ENCODE peak calls at places on chromosomes 12 and 14, in seven cellular contexts. One of them, this sample, is unnamed.

GRCh38 chr14:61647704-61648103 is 47.6 kb upstream of the HIF1A start:
- DNase-seq in K562: no peak
- DNase-seq in HepG2: no peak
- DNase-seq in HCT116: no peak
- DNase-seq in GM23338: no peak
- DNase-seq in Panc1: no peak
- DNase-seq in GM12878: no peak
- DNase-seq in this sample: no peak

GRCh38 chr12:122155705-122156104 is 18.3 kb downstream of the IL31 start:
- DNase-seq in K562: no peak
- DNase-seq in HepG2: no peak
- DNase-seq in HCT116: no peak
- DNase-seq in GM23338: no peak
- DNase-seq in Panc1: no peak
- DNase-seq in GM12878: no peak
- DNase-seq in this sample: no peak

GRCh38 chr14:89139404-89140247 is 277.4 kb downstream of the FOXN3 start:
- DNase-seq in K562: no peak
- DNase-seq in HepG2: peak
- DNase-seq in HCT116: no peak
- DNase-seq in GM23338: peak
- DNase-seq in Panc1: no peak
- DNase-seq in GM12878: no peak
- DNase-seq in this sample: no peak

GRCh38 chr14:104342435-104343293 is 204.3 kb downstream of the KIF26A start:
- DNase-seq in K562: no peak
- DNase-seq in HepG2: no peak
- DNase-seq in HCT116: no peak
- DNase-seq in GM23338: peak
- DNase-seq in Panc1: no peak
- DNase-seq in GM12878: no peak
- DNase-seq in this sample: no peak

GRCh38 chr12:46267618-46268348 is 1.1 kb downstream of the SLC38A1 start:
- DNase-seq in K562: peak
- DNase-seq in HepG2: no peak
- DNase-seq in HCT116: no peak
- DNase-seq in GM23338: no peak
- DNase-seq in Panc1: no peak
- DNase-seq in GM12878: no peak
- DNase-seq in this sample: no peak

GRCh38 chr12:96045566-96045965 is 10.2 kb upstream of the LTA4H start:
- DNase-seq in K562: no peak
- DNase-seq in HepG2: no peak
- DNase-seq in HCT116: no peak
- DNase-seq in GM23338: no peak
- DNase-seq in Panc1: no peak
- DNase-seq in GM12878: no peak
- DNase-seq in this sample: no peak

GRCh38 chr14:102508774-102509743 is 517 bp downstream of the ANKRD9 start:
- DNase-seq in K562: peak
- DNase-seq in HepG2: no peak
- DNase-seq in HCT116: no peak
- DNase-seq in GM23338: peak
- DNase-seq in Panc1: no peak
- DNase-seq in GM12878: no peak
- DNase-seq in this sample: no peak

GRCh38 chr14:53180272-53181221 is 27.4 kb upstream of the DDHD1 start:
- DNase-seq in K562: peak
- DNase-seq in HepG2: peak
- DNase-seq in HCT116: peak
- DNase-seq in GM23338: peak
- DNase-seq in Panc1: no peak
- DNase-seq in GM12878: peak
- DNase-seq in this sample: no peak

GRCh38 chr12:53044052-53044581 is 5.7 kb upstream of the TNS2 start:
- DNase-seq in K562: peak
- DNase-seq in HepG2: peak
- DNase-seq in HCT116: no peak
- DNase-seq in GM23338: peak
- DNase-seq in Panc1: no peak
- DNase-seq in GM12878: no peak
- DNase-seq in this sample: no peak

GRCh38 chr12:105860556-105861207 is 278.1 kb downstream of the NUAK1 start:
- DNase-seq in K562: no peak
- DNase-seq in HepG2: peak
- DNase-seq in HCT116: no peak
- DNase-seq in GM23338: no peak
- DNase-seq in Panc1: no peak
- DNase-seq in GM12878: no peak
- DNase-seq in this sample: no peak

GRCh38 chr14:34867199-34867598 is 8.0 kb downstream of the BAZ1A start:
- DNase-seq in K562: no peak
- DNase-seq in HepG2: no peak
- DNase-seq in HCT116: no peak
- DNase-seq in GM23338: no peak
- DNase-seq in Panc1: no peak
- DNase-seq in GM12878: no peak
- DNase-seq in this sample: no peak

GRCh38 chr12:45674583-45674982 is 54.9 kb upstream of the ARID2 start:
- DNase-seq in K562: no peak
- DNase-seq in HepG2: no peak
- DNase-seq in HCT116: no peak
- DNase-seq in GM23338: no peak
- DNase-seq in Panc1: peak
- DNase-seq in GM12878: no peak
- DNase-seq in this sample: no peak

GRCh38 chr12:107610030-107610859 is 75.4 kb upstream of the PWP1 start:
- DNase-seq in K562: peak
- DNase-seq in HepG2: peak
- DNase-seq in HCT116: no peak
- DNase-seq in GM23338: peak
- DNase-seq in Panc1: no peak
- DNase-seq in GM12878: no peak
- DNase-seq in this sample: no peak

GRCh38 chr12:14394317-14395058 is 29.0 kb downstream of the ATF7IP start:
- DNase-seq in K562: peak
- DNase-seq in HepG2: peak
- DNase-seq in HCT116: peak
- DNase-seq in GM23338: peak
- DNase-seq in Panc1: peak
- DNase-seq in GM12878: peak
- DNase-seq in this sample: peak

GRCh38 chr12:10213168-10214130 is 772 bp downstream of the GABARAPL1 start:
- DNase-seq in K562: peak
- DNase-seq in HepG2: peak
- DNase-seq in HCT116: peak
- DNase-seq in GM23338: peak
- DNase-seq in Panc1: no peak
- DNase-seq in GM12878: no peak
- DNase-seq in this sample: peak
- TF ChIP-seq POLR2AphosphoS5 in K562: peak
- TF ChIP-seq POLR2AphosphoS5 in HepG2: no peak
- TF ChIP-seq POLR2AphosphoS5 in HCT116: peak
- TF ChIP-seq POLR2AphosphoS5 in GM23338: no peak
- TF ChIP-seq POLR2AphosphoS5 in Panc1: no peak
- TF ChIP-seq POLR2AphosphoS5 in GM12878: no peak
- TF ChIP-seq POLR2AphosphoS5 in this sample: peak

DNA sequence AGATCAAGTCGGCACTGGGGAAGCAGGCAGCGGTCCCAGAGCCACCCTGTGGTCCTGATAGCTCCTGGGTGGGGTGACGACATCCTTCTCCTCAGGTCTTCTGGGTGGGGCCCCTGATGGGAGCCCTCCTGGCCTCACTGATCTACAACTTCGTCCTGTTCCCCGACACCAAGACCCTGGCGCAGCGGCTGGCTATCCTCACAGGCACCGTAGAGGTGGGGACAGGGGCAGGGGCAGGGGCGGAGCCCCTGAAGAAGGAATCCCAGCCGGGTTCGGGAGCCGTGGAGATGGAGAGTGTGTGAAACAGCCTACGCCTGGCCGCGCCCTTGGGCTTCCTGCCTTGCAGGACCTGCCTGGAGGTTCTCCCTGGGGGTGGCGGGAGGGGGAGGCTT is 2.6 kb downstream of the AQP6 start:
- DNase-seq in K562: peak
- DNase-seq in HepG2: no peak
- DNase-seq in HCT116: no peak
- DNase-seq in GM23338: no peak
- DNase-seq in Panc1: no peak
- DNase-seq in GM12878: no peak
- DNase-seq in this sample: no peak
- H3K27ac ChIP-seq in K562: no peak
- H3K27ac ChIP-seq in HepG2: no peak
- H3K27ac ChIP-seq in HCT116: no peak
- H3K27ac ChIP-seq in GM23338: no peak
- H3K27ac ChIP-seq in Panc1: no peak
- H3K27ac ChIP-seq in GM12878: no peak
- H3K27ac ChIP-seq in this sample: no peak

DNA sequence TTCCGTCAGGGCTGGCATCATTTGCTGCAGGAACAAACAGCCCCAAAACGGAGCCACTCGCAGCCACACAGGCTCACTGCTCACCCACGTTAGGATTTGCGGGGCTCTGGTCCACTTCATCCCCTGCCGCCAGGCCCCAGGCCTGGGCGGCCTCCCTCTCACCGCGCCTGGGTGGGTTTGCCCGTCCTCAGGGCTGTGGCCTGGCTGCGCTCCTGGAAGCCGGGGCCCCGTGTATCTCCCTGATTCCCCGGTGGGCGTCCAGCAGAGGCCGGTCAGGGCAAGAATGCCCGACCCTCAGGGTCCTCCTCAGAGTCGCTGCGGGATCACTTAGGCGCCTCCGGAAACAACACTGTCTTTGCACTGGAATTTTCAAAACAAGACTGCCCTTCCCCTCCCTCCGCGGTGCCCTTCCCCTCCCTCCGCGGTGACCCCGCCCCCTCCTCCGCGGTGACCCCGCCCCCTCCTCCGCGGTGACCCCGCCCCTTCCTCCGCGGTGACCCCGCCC is 15.7 kb upstream of the FBRSL1 start:
- DNase-seq in K562: no peak
- DNase-seq in HepG2: no peak
- DNase-seq in HCT116: no peak
- DNase-seq in GM23338: peak
- DNase-seq in Panc1: no peak
- DNase-seq in GM12878: no peak
- DNase-seq in this sample: no peak
- TF ChIP-seq REST in K562: no peak
- TF ChIP-seq REST in HepG2: no peak
- TF ChIP-seq REST in HCT116: no peak
- TF ChIP-seq REST in GM23338: no peak
- TF ChIP-seq REST in Panc1: no peak
- TF ChIP-seq REST in GM12878: no peak
- TF ChIP-seq REST in this sample: no peak

DNA sequence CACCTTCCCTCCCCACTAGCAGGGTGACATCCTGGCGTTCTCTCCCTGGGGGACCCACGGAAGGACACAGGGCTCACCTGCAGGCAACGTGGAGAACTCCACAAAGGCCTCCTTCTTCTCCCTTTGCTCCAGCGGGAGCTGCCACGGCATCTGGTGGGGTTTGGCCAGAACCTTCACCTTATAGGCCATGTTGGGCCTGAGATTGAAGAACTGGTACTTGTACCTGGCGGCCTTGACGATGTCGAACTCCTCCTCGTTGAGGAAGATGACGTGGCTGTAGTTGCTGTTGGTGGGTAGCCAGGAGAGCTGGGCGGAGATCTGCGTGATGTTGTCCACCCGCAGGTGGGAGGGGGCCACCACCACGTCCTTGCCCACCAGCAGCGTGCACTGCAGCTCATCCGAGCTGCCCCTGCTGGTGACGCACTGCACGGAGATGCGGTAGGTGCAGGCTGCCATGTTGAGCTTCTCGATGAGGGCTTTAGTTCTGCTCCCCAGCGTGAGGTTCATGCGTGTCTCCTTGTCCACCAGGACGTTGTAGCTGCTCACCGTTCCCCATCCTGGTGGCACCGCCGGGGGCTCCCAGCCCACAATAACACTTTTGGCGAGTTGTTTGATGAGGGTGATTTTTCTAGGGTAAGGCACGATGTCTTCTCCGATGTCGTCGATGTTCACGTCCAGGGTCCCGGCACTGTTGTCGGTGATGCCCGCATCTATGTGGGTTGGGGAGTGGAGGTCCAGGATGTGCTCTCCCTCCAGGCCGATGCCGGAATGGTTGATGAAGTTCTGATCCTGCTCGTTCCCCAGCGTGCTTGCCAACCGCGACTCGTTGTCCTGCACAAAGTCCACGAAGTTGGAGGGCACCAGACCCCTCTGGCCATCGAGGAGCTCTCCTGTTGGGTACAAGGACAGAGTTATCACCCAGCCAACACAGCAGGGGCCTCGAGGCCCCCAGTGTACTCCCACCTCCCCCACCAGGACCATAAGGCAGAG is 104.4 kb downstream of the PIWIL1 start:
- DNase-seq in K562: no peak
- DNase-seq in HepG2: no peak
- DNase-seq in HCT116: no peak
- DNase-seq in GM23338: no peak
- DNase-seq in Panc1: no peak
- DNase-seq in GM12878: no peak
- DNase-seq in this sample: no peak
- TF ChIP-seq POLR2AphosphoS5 in K562: no peak
- TF ChIP-seq POLR2AphosphoS5 in HepG2: no peak
- TF ChIP-seq POLR2AphosphoS5 in HCT116: no peak
- TF ChIP-seq POLR2AphosphoS5 in GM23338: no peak
- TF ChIP-seq POLR2AphosphoS5 in Panc1: no peak
- TF ChIP-seq POLR2AphosphoS5 in GM12878: no peak
- TF ChIP-seq POLR2AphosphoS5 in this sample: no peak

This sample was measured in HL-60.